ENCODE peak calls at places on chromosomes 3 and 15, in ten cellular contexts. L is neuronal stem cell; X is body of pancreas; H is HEK293T; C is T-helper 1 cell; A is NCI-H187; Y is NAMALWA; K is NCI-H1417; J is activated T-helper 1 cell treated with anti-CD3 and anti-CD28 coated beads, Interleukin-2, amount 50 U/mL, for 16 hours; I is NCI-H1436. Z is an unnamed sample.

GRCh38 chr3:77906102-77906709 is 866.3 kb downstream of the ROBO2 start:
- DNase-seq in A (no peak), L (no peak), X (no peak), I (no peak), Y (no peak), K (no peak), C (no peak), H (no peak), J (no peak), Z (no peak)

GRCh38 chr3:188950832-188951489 is 220.8 kb upstream of the TPRG1 start:
- DNase-seq in A (no peak), X (peak), J (peak), I (no peak), Y (no peak), H (no peak), C (no peak), L (no peak), K (no peak), Z (no peak)

GRCh38 chr3:13718000-13718399 is 161.9 kb downstream of the WNT7A start:
- DNase-seq in X (no peak), C (no peak), A (no peak), L (no peak), J (no peak), H (peak), Y (no peak), I (no peak), K (no peak), Z (no peak)

GRCh38 chr3:23036728-23037127 is 166.4 kb upstream of the UBE2E2 start:
- DNase-seq in Y (no peak), A (no peak), I (no peak), X (no peak), H (no peak), K (no peak), C (no peak), L (no peak), J (no peak), Z (no peak)

GRCh38 chr3:8663177-8664061 is 18.8 kb upstream of the SSUH2 start:
- DNase-seq in A (peak), J (no peak), Y (peak), I (peak), K (peak), X (peak), H (peak), L (peak), C (peak), Z (no peak)

GRCh38 chr3:126053949-126054569 is 29.9 kb downstream of the SLC41A3 start:
- DNase-seq in H (peak), K (no peak), X (no peak), Y (no peak), I (no peak), A (no peak), L (no peak), C (no peak), J (no peak), Z (no peak)

GRCh38 chr15:80580536-80581260 is 114.4 kb upstream of the ABHD17C start:
- DNase-seq in J (no peak), C (no peak), I (no peak), H (no peak), Y (no peak), L (no peak), X (no peak), A (no peak), K (no peak), Z (no peak)

GRCh38 chr15:70950953-70951352 is 58.3 kb downstream of the LRRC49 start:
- DNase-seq in L (no peak), K (no peak), C (no peak), Y (no peak), X (no peak), A (no peak), I (no peak), J (no peak), H (no peak), Z (no peak)

Z was measured in effector memory CD4-positive, alpha-beta T cell.